ENCODE peak calls at places on chromosomes 12 and 14, in seven cellular contexts. One of them, this sample, is unnamed.

GRCh38 chr12:46676396-46676795 is 149.4 kb downstream of the SLC38A4 start:
- DNase-seq in K562: no peak
- DNase-seq in H1: no peak
- DNase-seq in GM12878: no peak
- DNase-seq in GM12892: no peak
- DNase-seq in HepG2: no peak
- DNase-seq in SK-N-SH: no peak
- DNase-seq in this sample: no peak

GRCh38 chr12:46553266-46553665 is 180.7 kb upstream of the SLC38A2 start:
- DNase-seq in HepG2: peak; percentile 12
- DNase-seq in K562: no peak
- DNase-seq in H1: no peak
- DNase-seq in GM12878: no peak
- DNase-seq in GM12892: no peak
- DNase-seq in SK-N-SH: no peak
- DNase-seq in this sample: no peak

GRCh38 chr12:1517007-1517406 is 77.4 kb downstream of the FBXL14 start:
- DNase-seq in SK-N-SH: peak; percentile 58
- DNase-seq in K562: no peak
- DNase-seq in GM12878: no peak
- DNase-seq in GM12892: no peak
- DNase-seq in H1: peak; percentile 90
- DNase-seq in HepG2: peak; percentile 10
- DNase-seq in this sample: no peak

GRCh38 chr14:23941230-23941629 is 12.3 kb upstream of the DHRS4 start:
- DNase-seq in H1: no peak
- DNase-seq in SK-N-SH: no peak
- DNase-seq in GM12892: no peak
- DNase-seq in GM12878: no peak
- DNase-seq in HepG2: no peak
- DNase-seq in K562: no peak
- DNase-seq in this sample: no peak

GRCh38 chr14:35877276-35877675 is 51.1 kb downstream of the BRMS1L start:
- DNase-seq in H1: no peak
- DNase-seq in HepG2: peak; percentile 73
- DNase-seq in K562: no peak
- DNase-seq in GM12878: no peak
- DNase-seq in GM12892: no peak
- DNase-seq in SK-N-SH: no peak
- DNase-seq in this sample: no peak

GRCh38 chr12:66623455-66623854 is 55.4 kb downstream of the GRIP1 start:
- DNase-seq in GM12892: no peak
- DNase-seq in HepG2: no peak
- DNase-seq in H1: no peak
- DNase-seq in GM12878: no peak
- DNase-seq in K562: no peak
- DNase-seq in SK-N-SH: no peak
- DNase-seq in this sample: no peak

GRCh38 chr14:77037886-77038511 is 9.5 kb upstream of the IRF2BPL start:
- DNase-seq in K562: no peak
- DNase-seq in GM12878: no peak
- DNase-seq in H1: peak; percentile 54
- DNase-seq in HepG2: no peak
- DNase-seq in SK-N-SH: no peak
- DNase-seq in GM12892: no peak
- DNase-seq in this sample: no peak

GRCh38 chr12:75823475-75823874 is 208.1 kb downstream of the PHLDA1 start:
- DNase-seq in HepG2: no peak
- DNase-seq in GM12892: no peak
- DNase-seq in SK-N-SH: no peak
- DNase-seq in H1: no peak
- DNase-seq in GM12878: no peak
- DNase-seq in K562: no peak
- DNase-seq in this sample: no peak

GRCh38 chr12:122336015-122336946 is 70.0 kb upstream of the VPS33A start:
- DNase-seq in GM12892: no peak
- DNase-seq in K562: peak; percentile 49
- DNase-seq in SK-N-SH: peak; percentile 24
- DNase-seq in GM12878: no peak
- DNase-seq in H1: peak; percentile 55
- DNase-seq in HepG2: peak; percentile 23
- DNase-seq in this sample: no peak

GRCh38 chr14:35533357-35534129 is 421 bp upstream of the INSM2 start:
- DNase-seq in HepG2: peak; percentile 70
- DNase-seq in GM12878: no peak
- DNase-seq in GM12892: peak; percentile 40
- DNase-seq in K562: peak; percentile 69
- DNase-seq in H1: peak; percentile 97
- DNase-seq in SK-N-SH: peak; percentile 96
- DNase-seq in this sample: peak; percentile 60

GRCh38 chr12:100128509-100128908 is 14.2 kb downstream of the BLTP3B start:
- DNase-seq in GM12892: no peak
- DNase-seq in SK-N-SH: peak; percentile 33
- DNase-seq in HepG2: peak; percentile 39
- DNase-seq in K562: no peak
- DNase-seq in GM12878: no peak
- DNase-seq in H1: no peak
- DNase-seq in this sample: no peak

GRCh38 chr14:106039400-106039799 is 513.0 kb downstream of the TMEM121 start:
- DNase-seq in K562: peak; percentile 18
- DNase-seq in GM12892: no peak
- DNase-seq in H1: no peak
- DNase-seq in HepG2: no peak
- DNase-seq in GM12878: no peak
- DNase-seq in SK-N-SH: peak; percentile 17
- DNase-seq in this sample: no peak

GRCh38 chr12:1594295-1595025 is at the start of gene FBXL14:
- DNase-seq in HepG2: peak; percentile 74
- DNase-seq in GM12892: peak; percentile 65
- DNase-seq in H1: peak; percentile 92
- DNase-seq in GM12878: no peak
- DNase-seq in SK-N-SH: peak; percentile 92
- DNase-seq in K562: peak; percentile 79
- DNase-seq in this sample: peak; percentile 61

GRCh38 chr12:11545438-11546330 is 103.8 kb upstream of the ETV6 start:
- DNase-seq in SK-N-SH: peak; percentile 47
- DNase-seq in GM12878: peak; percentile 78
- DNase-seq in H1: no peak
- DNase-seq in GM12892: peak; percentile 34
- DNase-seq in HepG2: no peak
- DNase-seq in K562: no peak
- DNase-seq in this sample: peak; percentile 36

GRCh38 chr12:21527451-21528180 is 1.5 kb downstream of the SPX start:
- DNase-seq in K562: no peak
- DNase-seq in SK-N-SH: peak; percentile 69
- DNase-seq in HepG2: no peak
- DNase-seq in GM12892: peak; percentile 41
- DNase-seq in GM12878: peak; percentile 27
- DNase-seq in H1: peak; percentile 78
- DNase-seq in this sample: peak; percentile 41
- TF ChIP-seq TAF1 in K562: no peak
- TF ChIP-seq TAF1 in SK-N-SH: no peak
- TF ChIP-seq TAF1 in HepG2: no peak
- TF ChIP-seq TAF1 in GM12892: no peak
- TF ChIP-seq TAF1 in GM12878: no peak
- TF ChIP-seq TAF1 in H1: peak; percentile 85
- TF ChIP-seq TAF1 in this sample: no peak

DNA sequence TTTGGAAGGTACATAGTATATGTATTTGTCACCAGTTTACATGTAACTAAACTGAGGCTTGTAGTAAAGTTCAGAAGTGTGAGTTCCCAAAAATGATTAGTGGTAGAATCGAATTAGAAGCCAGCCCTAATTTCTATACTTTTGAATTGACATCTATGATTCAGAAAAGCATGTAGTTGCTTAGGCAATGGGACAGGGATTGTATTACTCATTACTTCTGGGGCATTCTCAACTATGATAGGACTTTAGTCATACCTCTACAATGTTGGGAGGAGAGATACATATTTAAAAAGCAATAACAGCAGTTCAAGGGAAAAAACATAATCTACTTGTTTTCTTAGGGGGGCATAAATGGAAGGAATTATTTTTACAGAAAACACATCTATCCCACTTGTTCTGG is 277.9 kb upstream of the E2F7 start:
- DNase-seq in HepG2: no peak
- DNase-seq in H1: no peak
- DNase-seq in GM12892: no peak
- DNase-seq in SK-N-SH: no peak
- DNase-seq in K562: no peak
- DNase-seq in GM12878: no peak
- DNase-seq in this sample: no peak
- TF ChIP-seq TAF1 in HepG2: no peak
- TF ChIP-seq TAF1 in H1: no peak
- TF ChIP-seq TAF1 in GM12892: no peak
- TF ChIP-seq TAF1 in SK-N-SH: no peak
- TF ChIP-seq TAF1 in K562: no peak
- TF ChIP-seq TAF1 in GM12878: no peak
- TF ChIP-seq TAF1 in this sample: no peak

DNA sequence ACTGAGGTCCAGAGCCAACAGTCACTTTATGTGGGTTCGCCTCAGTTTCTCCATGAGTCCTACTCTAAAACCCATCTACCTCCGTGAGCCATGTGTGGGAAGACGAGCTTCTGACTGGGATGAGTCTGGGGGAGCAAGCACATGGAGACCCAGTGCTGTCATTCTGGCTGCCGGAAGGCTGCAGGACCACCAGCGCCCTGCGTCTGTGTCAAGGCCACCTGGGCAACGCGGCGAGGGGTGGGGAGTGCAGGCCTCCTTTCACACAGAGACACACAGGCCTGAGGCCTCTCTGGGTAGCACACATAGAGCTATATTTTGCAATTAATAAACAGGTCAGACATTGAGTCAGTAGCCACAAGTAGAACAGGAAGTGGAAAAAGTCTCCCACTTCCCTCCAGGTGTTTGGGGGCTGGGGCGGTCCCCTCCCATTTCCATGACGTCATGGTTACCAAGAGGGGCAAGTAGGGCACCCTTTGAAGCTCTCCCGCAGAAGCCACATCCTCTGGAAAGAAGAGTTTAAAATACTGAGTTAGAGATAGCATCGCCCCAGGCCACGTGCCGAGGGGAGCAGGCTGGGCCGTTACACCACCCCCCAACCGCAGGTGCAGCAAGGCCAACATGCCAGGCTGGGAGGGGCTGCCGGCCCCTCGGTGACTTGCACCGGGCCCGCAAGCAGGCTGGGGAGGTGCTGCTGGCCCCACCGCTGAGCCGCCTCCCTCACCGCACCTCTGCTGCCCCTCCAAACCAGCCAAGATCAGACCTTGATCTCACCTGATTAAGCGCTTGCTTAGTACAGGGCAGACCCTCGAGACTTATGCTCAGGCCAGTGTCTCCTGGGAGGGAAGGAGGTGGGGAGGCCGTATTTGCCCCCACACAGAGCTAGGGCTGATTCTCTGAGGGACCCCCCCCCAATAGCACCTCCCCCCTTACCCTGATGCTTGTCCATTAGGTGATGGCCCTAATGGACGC is 32.7 kb downstream of the DAD1 start:
- DNase-seq in HepG2: no peak
- DNase-seq in GM12892: peak; percentile 73
- DNase-seq in H1: no peak
- DNase-seq in SK-N-SH: no peak
- DNase-seq in K562: peak; percentile 53
- DNase-seq in GM12878: peak; percentile 98
- DNase-seq in this sample: peak; percentile 67
- TF ChIP-seq TAF1 in HepG2: no peak
- TF ChIP-seq TAF1 in GM12892: peak; percentile 44
- TF ChIP-seq TAF1 in H1: no peak
- TF ChIP-seq TAF1 in SK-N-SH: no peak
- TF ChIP-seq TAF1 in K562: no peak
- TF ChIP-seq TAF1 in GM12878: peak; percentile 72
- TF ChIP-seq TAF1 in this sample: peak; percentile 59

DNA sequence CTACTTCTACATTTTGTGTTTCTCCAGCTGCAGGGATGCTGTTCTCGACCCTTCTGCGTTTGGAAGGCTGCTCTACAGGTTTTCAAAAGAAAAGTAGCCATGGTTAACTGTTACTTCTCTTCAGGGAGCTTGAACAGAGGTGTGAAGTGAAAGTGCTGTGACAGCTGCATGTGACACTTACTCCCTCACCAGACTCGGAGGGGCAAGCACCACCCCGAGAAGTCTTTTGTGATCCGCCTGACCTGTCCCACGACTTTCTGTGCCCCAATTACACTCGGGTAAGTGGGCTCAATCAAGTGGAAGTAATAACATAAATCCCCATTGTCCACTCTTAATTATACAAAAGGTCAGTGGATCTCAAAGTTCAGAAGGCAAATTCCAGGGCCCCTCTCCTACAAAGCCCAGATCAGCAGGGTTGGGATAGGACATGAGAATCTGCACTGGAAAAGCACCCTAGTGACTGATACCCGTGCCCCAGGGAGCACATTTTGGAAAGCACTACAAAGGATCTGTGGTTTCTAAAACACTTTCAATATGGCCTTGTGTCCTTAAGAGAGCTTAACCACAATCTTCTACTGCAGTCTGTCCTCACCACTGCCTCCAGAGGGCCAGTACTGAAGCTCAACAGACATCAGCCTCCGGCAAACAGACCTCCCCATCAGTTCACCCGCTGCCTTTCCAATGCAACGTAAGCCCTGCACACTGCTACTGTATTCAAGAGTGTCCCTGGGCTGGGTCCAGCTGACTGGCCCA is 11.6 kb downstream of the FICD start:
- DNase-seq in HepG2: no peak
- DNase-seq in SK-N-SH: no peak
- DNase-seq in K562: no peak
- DNase-seq in GM12878: no peak
- DNase-seq in H1: no peak
- DNase-seq in GM12892: no peak
- DNase-seq in this sample: no peak
- TF ChIP-seq TAF1 in HepG2: no peak
- TF ChIP-seq TAF1 in SK-N-SH: no peak
- TF ChIP-seq TAF1 in K562: no peak
- TF ChIP-seq TAF1 in GM12878: no peak
- TF ChIP-seq TAF1 in H1: no peak
- TF ChIP-seq TAF1 in GM12892: no peak
- TF ChIP-seq TAF1 in this sample: no peak

GRCh38 chr12:3135522-3136461 is 58.6 kb downstream of the TSPAN9 start:
- DNase-seq in HepG2: peak; percentile 73
- DNase-seq in GM12878: peak; percentile 20
- DNase-seq in SK-N-SH: peak; percentile 90
- DNase-seq in GM12892: peak; percentile 80
- DNase-seq in H1: peak; percentile 63
- DNase-seq in K562: peak; percentile 75
- DNase-seq in this sample: peak; percentile 80
- TF ChIP-seq TAF1 in HepG2: no peak
- TF ChIP-seq TAF1 in GM12878: no peak
- TF ChIP-seq TAF1 in SK-N-SH: no peak
- TF ChIP-seq TAF1 in GM12892: no peak
- TF ChIP-seq TAF1 in H1: no peak
- TF ChIP-seq TAF1 in K562: no peak
- TF ChIP-seq TAF1 in this sample: no peak